ENCODE peak calls at places on chromosomes 16 and 17, in four cellular contexts. One of them, this sample, is unnamed.

GRCh38 chr16:82895843-82896242 is 269.1 kb downstream of the CDH13 start:
- DNase-seq in GM12878: no peak
- DNase-seq in keratinocyte: no peak
- DNase-seq in GM23248: no peak
- DNase-seq in this sample: no peak

GRCh38 chr16:17939723-17940122 is 396.8 kb downstream of the NPIPA8 start:
- DNase-seq in GM12878: no peak
- DNase-seq in GM23248: no peak
- DNase-seq in keratinocyte: no peak
- DNase-seq in this sample: no peak

GRCh38 chr16:31201511-31202401 is 804 bp downstream of the PYCARD start:
- DNase-seq in keratinocyte: no peak
- DNase-seq in GM12878: no peak
- DNase-seq in GM23248: peak
- DNase-seq in this sample: no peak

GRCh38 chr16:89330177-89330856 is 112.8 kb downstream of the ZNF778 start:
- DNase-seq in keratinocyte: peak
- DNase-seq in GM23248: peak
- DNase-seq in GM12878: no peak
- DNase-seq in this sample: no peak

GRCh38 chr16:73956592-73957495 is 339.8 kb upstream of the PSMD7 start:
- DNase-seq in GM12878: peak
- DNase-seq in keratinocyte: no peak
- DNase-seq in GM23248: peak
- DNase-seq in this sample: peak

GRCh38 chr17:3879181-3879580 is 13.7 kb downstream of the CAMKK1 start:
- DNase-seq in GM23248: peak
- DNase-seq in GM12878: no peak
- DNase-seq in keratinocyte: no peak
- DNase-seq in this sample: peak

GRCh38 chr17:57464191-57464864 is 208.0 kb downstream of the MSI2 start:
- DNase-seq in GM12878: no peak
- DNase-seq in keratinocyte: no peak
- DNase-seq in GM23248: no peak
- DNase-seq in this sample: no peak

GRCh38 chr16:81745704-81746558 is 33.2 kb upstream of the PLCG2 start:
- DNase-seq in keratinocyte: no peak
- DNase-seq in GM12878: no peak
- DNase-seq in GM23248: peak
- DNase-seq in this sample: peak

GRCh38 chr16:90046971-90047713 is 27.9 kb upstream of the DBNDD1 start:
- DNase-seq in GM12878: no peak
- DNase-seq in keratinocyte: no peak
- DNase-seq in GM23248: peak
- DNase-seq in this sample: peak

GRCh38 chr17:58059141-58059540 is 24.1 kb upstream of the DYNLL2 start:
- DNase-seq in GM23248: no peak
- DNase-seq in GM12878: no peak
- DNase-seq in keratinocyte: no peak
- DNase-seq in this sample: no peak

GRCh38 chr17:34251186-34251585 is 3.9 kb upstream of the CCL2 start:
- DNase-seq in GM12878: no peak
- DNase-seq in GM23248: no peak
- DNase-seq in keratinocyte: no peak
- DNase-seq in this sample: no peak

GRCh38 chr16:82660078-82660645 is 33.4 kb downstream of the CDH13 start:
- DNase-seq in GM12878: no peak
- DNase-seq in keratinocyte: no peak
- DNase-seq in GM23248: peak
- DNase-seq in this sample: peak

GRCh38 chr17:49585422-49586027 is 9.9 kb downstream of the NXPH3 start:
- DNase-seq in keratinocyte: no peak
- DNase-seq in GM12878: no peak
- DNase-seq in GM23248: no peak
- DNase-seq in this sample: no peak

GRCh38 chr17:76678330-76678729 is 32.4 kb downstream of the MXRA7 start:
- DNase-seq in GM23248: no peak
- DNase-seq in GM12878: no peak
- DNase-seq in keratinocyte: no peak
- DNase-seq in this sample: no peak

GRCh38 chr17:59275618-59276017 is 55.3 kb downstream of the GDPD1 start:
- DNase-seq in keratinocyte: no peak
- DNase-seq in GM23248: no peak
- DNase-seq in GM12878: no peak
- DNase-seq in this sample: no peak

GRCh38 chr17:74800531-74800930 is 24.4 kb upstream of the NAT9 start:
- DNase-seq in GM12878: no peak
- DNase-seq in keratinocyte: no peak
- DNase-seq in GM23248: no peak
- DNase-seq in this sample: no peak

GRCh38 chr16:87666919-87667318 is 64.6 kb downstream of the JPH3 start:
- DNase-seq in GM12878: no peak
- DNase-seq in GM23248: no peak
- DNase-seq in keratinocyte: no peak
- DNase-seq in this sample: no peak

GRCh38 chr17:50139950-50140885 is 10.3 kb upstream of the SAMD14 start:
- DNase-seq in GM23248: peak
- DNase-seq in GM12878: no peak
- DNase-seq in keratinocyte: no peak
- DNase-seq in this sample: peak

GRCh38 chr16:80623376-80623775 is 82.6 kb downstream of the DYNLRB2 start:
- DNase-seq in GM12878: no peak
- DNase-seq in keratinocyte: no peak
- DNase-seq in GM23248: no peak
- DNase-seq in this sample: no peak

GRCh38 chr16:49757744-49758069 is 98.2 kb downstream of the ZNF423 start:
- DNase-seq in GM23248: no peak
- DNase-seq in keratinocyte: no peak
- DNase-seq in GM12878: no peak
- DNase-seq in this sample: no peak

GRCh38 chr16:30052671-30053372 is 12.7 kb upstream of the ALDOA start:
- DNase-seq in keratinocyte: peak
- DNase-seq in GM23248: peak
- DNase-seq in GM12878: peak
- DNase-seq in this sample: peak

GRCh38 chr17:76265624-76266243 is 586 bp downstream of the UBALD2 start:
- DNase-seq in GM23248: peak
- DNase-seq in keratinocyte: no peak
- DNase-seq in GM12878: no peak
- DNase-seq in this sample: peak

GRCh38 chr17:58153046-58153445 is 4.9 kb downstream of the OR4D1 start:
- DNase-seq in GM12878: no peak
- DNase-seq in GM23248: no peak
- DNase-seq in keratinocyte: no peak
- DNase-seq in this sample: no peak

GRCh38 chr17:72151565-72152391 is 31.0 kb downstream of the SOX9 start:
- DNase-seq in GM12878: no peak
- DNase-seq in keratinocyte: no peak
- DNase-seq in GM23248: peak
- DNase-seq in this sample: peak

GRCh38 chr17:20154601-20155000 is 145.4 kb downstream of the SPECC1 start:
- DNase-seq in keratinocyte: no peak
- DNase-seq in GM23248: no peak
- DNase-seq in GM12878: no peak
- DNase-seq in this sample: no peak

GRCh38 chr17:81092518-81093095 is 57.7 kb downstream of the BAIAP2 start:
- DNase-seq in keratinocyte: no peak
- DNase-seq in GM12878: no peak
- DNase-seq in GM23248: no peak
- DNase-seq in this sample: no peak

GRCh38 chr17:43900858-43901754 is 6.2 kb downstream of the MPP2 start:
- DNase-seq in GM12878: no peak
- DNase-seq in keratinocyte: no peak
- DNase-seq in GM23248: peak
- DNase-seq in this sample: no peak
- H3K9ac ChIP-seq in GM12878: no peak
- H3K9ac ChIP-seq in keratinocyte: no peak
- H3K9ac ChIP-seq in GM23248: no peak
- H3K9ac ChIP-seq in this sample: peak

GRCh38 chr16:86500708-86501510 is 9.4 kb upstream of the FOXF1 start:
- DNase-seq in keratinocyte: no peak
- DNase-seq in GM23248: no peak
- DNase-seq in GM12878: no peak
- DNase-seq in this sample: no peak
- H3K9ac ChIP-seq in keratinocyte: no peak
- H3K9ac ChIP-seq in GM23248: no peak
- H3K9ac ChIP-seq in GM12878: no peak
- H3K9ac ChIP-seq in this sample: no peak

DNA sequence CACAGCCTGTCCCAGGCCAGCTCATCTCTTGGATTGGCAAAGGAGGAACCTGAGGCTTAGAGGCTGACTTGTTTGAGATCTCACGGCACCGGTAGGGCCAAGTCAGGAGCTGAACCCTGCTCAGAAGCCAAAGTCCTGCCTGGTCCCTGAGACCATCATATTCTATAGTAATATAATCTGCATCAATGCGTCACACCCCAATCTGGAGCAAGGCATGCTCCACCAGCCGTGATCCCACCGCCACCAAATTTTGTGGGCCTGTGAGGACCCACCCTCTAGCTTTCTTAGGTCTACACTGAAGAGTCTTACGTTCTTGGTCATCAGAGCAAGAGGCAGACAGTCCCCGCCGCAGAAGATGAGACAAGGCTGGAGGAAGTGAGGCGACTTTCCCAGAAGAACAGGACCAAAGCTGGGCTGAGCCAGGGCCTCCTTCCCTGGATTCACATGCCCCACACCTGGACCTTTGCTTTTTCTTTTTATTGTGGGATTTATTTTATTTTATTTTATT is 2.7 kb downstream of the SULT1A1 start:
- DNase-seq in keratinocyte: no peak
- DNase-seq in GM23248: no peak
- DNase-seq in GM12878: no peak
- DNase-seq in this sample: no peak
- H3K9ac ChIP-seq in keratinocyte: no peak
- H3K9ac ChIP-seq in GM23248: no peak
- H3K9ac ChIP-seq in GM12878: no peak
- H3K9ac ChIP-seq in this sample: no peak

GRCh38 chr17:83203472-83204221 is 124.2 kb downstream of the METRNL start:
- DNase-seq in GM12878: no peak
- DNase-seq in GM23248: peak
- DNase-seq in keratinocyte: no peak
- DNase-seq in this sample: no peak

GRCh38 chr17:83200746-83201145 is 121.3 kb downstream of the METRNL start:
- DNase-seq in GM12878: no peak
- DNase-seq in keratinocyte: no peak
- DNase-seq in GM23248: peak
- DNase-seq in this sample: peak

GRCh38 chr17:83201206-83202001 is 122.0 kb downstream of the METRNL start:
- DNase-seq in GM23248: peak
- DNase-seq in keratinocyte: no peak
- DNase-seq in GM12878: no peak
- DNase-seq in this sample: no peak

GRCh38 chr17:83203073-83203471 is 123.7 kb downstream of the METRNL start:
- DNase-seq in GM12878: no peak
- DNase-seq in GM23248: peak
- DNase-seq in keratinocyte: no peak
- DNase-seq in this sample: peak

DNA sequence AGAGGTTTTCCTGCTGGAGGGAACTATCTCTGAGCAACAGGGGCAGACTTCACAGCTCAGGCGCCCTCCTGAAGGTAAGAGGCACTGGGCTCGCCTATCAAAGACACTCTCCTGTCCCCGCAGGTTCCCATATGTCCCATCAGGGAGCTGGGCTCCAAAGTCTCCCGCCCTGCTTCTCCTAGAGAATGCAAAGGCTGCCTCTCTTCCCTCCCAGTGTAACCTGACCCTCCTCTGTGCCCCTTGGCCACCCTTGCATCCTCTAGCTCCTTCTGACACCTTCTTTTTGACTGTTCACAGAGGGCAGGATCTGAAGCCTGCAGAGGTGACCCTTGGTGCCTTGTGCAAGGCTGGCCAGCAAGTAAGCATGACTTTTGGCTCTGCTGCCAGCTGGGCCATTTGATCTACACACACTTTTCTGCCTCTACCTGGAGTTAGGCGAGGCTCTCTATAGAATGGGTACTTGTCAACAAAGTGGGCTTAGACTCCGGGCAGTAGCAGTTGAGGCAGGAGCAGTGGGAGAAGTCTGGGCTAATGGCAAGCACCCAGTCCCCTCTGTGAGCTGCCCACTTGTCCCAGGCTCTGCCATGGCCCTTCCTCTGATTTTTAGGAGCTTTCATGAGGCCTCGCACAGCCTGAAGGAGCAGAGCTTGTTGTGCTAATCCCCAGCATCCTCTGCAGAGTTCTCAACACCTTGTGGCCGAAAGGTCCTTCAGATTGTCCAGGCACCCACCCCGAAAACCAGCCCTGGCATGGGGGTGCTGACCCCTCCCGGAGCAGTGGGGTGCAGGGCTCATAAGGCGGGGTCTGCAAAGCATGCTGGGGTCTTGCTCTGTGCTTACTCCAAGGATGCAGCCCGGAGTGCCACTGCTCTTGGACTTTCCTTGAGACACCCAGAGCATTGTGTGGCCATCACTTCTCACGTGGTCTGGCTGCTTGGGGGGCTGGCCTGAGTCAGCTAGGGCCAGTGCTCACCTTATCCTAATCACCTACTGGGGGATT is 122.9 kb downstream of the METRNL start:
- DNase-seq in GM23248: peak
- DNase-seq in keratinocyte: no peak
- DNase-seq in GM12878: no peak
- DNase-seq in this sample: no peak
- H3K9ac ChIP-seq in GM23248: peak
- H3K9ac ChIP-seq in keratinocyte: no peak
- H3K9ac ChIP-seq in GM12878: no peak
- H3K9ac ChIP-seq in this sample: peak

GRCh38 chr17:7232114-7232513 is 2.2 kb downstream of the DVL2 start:
- DNase-seq in GM23248: no peak
- DNase-seq in GM12878: no peak
- DNase-seq in keratinocyte: no peak
- DNase-seq in this sample: no peak
- H3K9ac ChIP-seq in GM23248: no peak
- H3K9ac ChIP-seq in GM12878: no peak
- H3K9ac ChIP-seq in keratinocyte: no peak
- H3K9ac ChIP-seq in this sample: peak